ENCODE peak calls at places on chromosomes 4 and X, in seven cellular contexts. Y is cardiac muscle cell; I is GM23248; F is transverse colon; W is PC-3; G is CD8-positive, alpha-beta memory T cell; T is heart right ventricle. J is an unnamed sample. For H3K27me3, the result is how much of the 10 kb centered on the place peaks cover.

GRCh38 chr4:176443117-176443516 is 123.4 kb downstream of the SPCS3 start:
- DNase-seq in Y (peak), G (no peak), T (no peak), W (peak), I (peak), F (no peak), J (no peak)

GRCh38 chr4:110071466-110071865 is 126.9 kb downstream of the ELOVL6 start:
- DNase-seq in Y (no peak), T (peak), I (no peak), G (no peak), W (no peak), F (peak), J (peak)

GRCh38 chr4:100982345-100982744 is 365.0 kb downstream of the PPP3CA start:
- DNase-seq in T (no peak), G (no peak), Y (no peak), I (no peak), F (no peak), W (no peak), J (no peak)

GRCh38 chr4:47482326-47482725 is 2.7 kb upstream of the ATP10D start:
- DNase-seq in G (no peak), T (no peak), Y (peak), F (no peak), W (peak), I (peak), J (no peak)

GRCh38 chrX:68822641-68823410 is 6.0 kb upstream of the EFNB1 start:
- DNase-seq in Y (peak), T (peak), G (no peak), I (peak), F (no peak), W (peak), J (peak)

GRCh38 chr4:57020467-57021101 is 41.9 kb downstream of the POLR2B start:
- DNase-seq in Y (peak), F (no peak), G (no peak), T (no peak), W (peak), I (peak), J (peak)

GRCh38 chr4:1792158-1792831 is 798 bp upstream of the FGFR3 start:
- DNase-seq in W (no peak), Y (no peak), I (no peak), T (no peak), F (no peak), G (no peak), J (no peak)

GRCh38 chrX:37796805-37797204 is 16.9 kb downstream of the CYBB start:
- DNase-seq in F (peak), T (peak), W (no peak), Y (no peak), G (no peak), I (no peak), J (peak)

GRCh38 chr4:140637836-140638235 is 69.1 kb upstream of the UCP1 start:
- DNase-seq in T (no peak), F (peak), I (peak), Y (peak), G (peak), W (peak), J (peak)

GRCh38 chr4:62670509-62670908 is 1470.4 kb downstream of the ADGRL3 start:
- DNase-seq in W (no peak), G (no peak), T (no peak), I (no peak), F (no peak), Y (no peak), J (no peak)

GRCh38 chr4:610411-611261 is 14.7 kb upstream of the PDE6B start:
- DNase-seq in G (no peak), T (no peak), W (peak), Y (peak), I (peak), F (peak), J (no peak)

GRCh38 chr4:8582436-8582835 is 2.2 kb downstream of the GPR78 start:
- DNase-seq in T (no peak), I (no peak), F (no peak), W (no peak), G (no peak), Y (no peak), J (no peak)
- H3K27me3 ChIP-seq in T (half or more), I (under half), F (under half), W (under half), G (under half), Y (half or more), J (half or more)

GRCh38 chr4:173519130-173520101 is 10.6 kb downstream of the HAND2 start:
- DNase-seq in G (no peak), W (no peak), F (no peak), I (peak), T (peak), Y (peak), J (no peak)
- H3K27ac ChIP-seq in G (no peak), W (no peak), F (peak), I (peak), T (peak), Y (peak), J (no peak)

GRCh38 chrX:48818098-48818497 is 8.2 kb upstream of the ERAS start:
- DNase-seq in G (no peak), T (no peak), Y (no peak), I (no peak), F (no peak), W (no peak), J (no peak)
- H3K27me3 ChIP-seq in G (under half), T (under half), Y (under half), I (under half), F (under half), W (under half), J (under half)

GRCh38 chrX:96563663-96564062 is 121.0 kb upstream of the DIAPH2 start:
- DNase-seq in I (peak), W (peak), G (no peak), Y (peak), F (no peak), T (no peak), J (no peak)

GRCh38 chrX:96566856-96567255 is 117.8 kb upstream of the DIAPH2 start:
- DNase-seq in Y (no peak), T (no peak), W (no peak), I (no peak), G (no peak), F (no peak), J (no peak)

GRCh38 chrX:96569034-96569433 is 115.6 kb upstream of the DIAPH2 start:
- DNase-seq in T (no peak), I (no peak), W (no peak), G (no peak), F (peak), Y (no peak), J (no peak)

GRCh38 chrX:96568088-96568487 is 116.6 kb upstream of the DIAPH2 start:
- DNase-seq in I (no peak), G (no peak), Y (no peak), T (no peak), W (no peak), F (no peak), J (no peak)

GRCh38 chrX:96564595-96564994 is 120.0 kb upstream of the DIAPH2 start:
- DNase-seq in Y (no peak), G (no peak), I (peak), T (no peak), F (no peak), W (no peak), J (no peak)
- H3K27ac ChIP-seq in Y (no peak), G (no peak), I (no peak), T (no peak), F (no peak), W (no peak), J (no peak)

DNA sequence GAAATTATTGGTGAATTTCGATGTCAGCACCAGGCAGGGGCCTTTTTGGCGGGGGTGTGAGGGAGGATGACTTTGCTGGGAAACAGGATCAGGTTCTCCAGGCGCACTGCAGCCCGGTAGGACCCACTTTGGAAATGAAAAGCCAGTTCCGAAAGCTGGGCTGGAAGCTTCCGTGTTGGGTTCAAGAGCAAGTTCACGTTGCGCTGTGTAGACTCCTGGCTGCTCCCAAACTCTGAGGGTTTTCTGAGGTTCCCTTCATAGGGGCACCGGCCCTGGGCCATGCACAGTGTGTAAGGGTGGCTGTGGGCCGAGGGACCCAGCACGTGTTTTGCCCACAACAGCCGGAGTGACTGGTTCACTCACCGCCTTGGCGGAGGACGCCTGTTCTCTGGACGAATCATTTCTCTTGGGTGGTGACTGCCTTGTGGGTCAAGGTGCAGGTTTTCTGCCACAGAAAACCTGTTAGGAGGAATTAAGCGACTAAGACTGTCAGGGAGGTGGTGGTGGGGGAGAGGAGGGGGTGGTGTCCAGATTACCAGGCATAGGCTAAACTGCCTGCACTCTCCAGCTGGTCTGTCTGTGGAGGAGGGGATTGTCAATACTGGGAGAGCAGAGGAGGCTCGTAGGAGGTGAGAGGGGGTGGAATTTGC is 8.0 kb downstream of the SHOX start:
- DNase-seq in T (no peak), W (no peak), G (no peak), I (no peak), Y (no peak), F (peak), J (no peak)
- H3K27me3 ChIP-seq in T (half or more), W (half or more), G (under half), I (under half), Y (half or more), F (half or more), J (half or more)